ENCODE peak calls at places on chromosomes 1 and 21, in seven cellular contexts. D is hepatocyte, P is astrocyte, Z is endothelial cell of umbilical vein, G is fibroblast of lung, Y is neural progenitor cell, M is MM.1S. Q is an unnamed sample. For H3K79me2, the result is how much of the 10 kb centered on the place peaks cover.

GRCh38 chr1:246497331-246497915 is 9.7 kb downstream of the SMYD3 start:
- DNase-seq in D (peak), P (peak), Z (peak), G (peak), Y (peak), M (peak), Q (peak)

GRCh38 chr1:119735217-119735616 is 23.5 kb downstream of the PHGDH start:
- DNase-seq in D (no peak), P (no peak), Z (no peak), G (no peak), Y (no peak), M (no peak), Q (no peak)

GRCh38 chr1:117735045-117735992 is 129.5 kb downstream of the TENT5C start:
- DNase-seq in D (peak), P (peak), Z (peak), G (peak), Y (peak), M (peak), Q (peak)

GRCh38 chr1:115922806-115923205 is 53.5 kb upstream of the SLC22A15 start:
- DNase-seq in D (no peak), P (no peak), Z (no peak), G (no peak), Y (peak), M (no peak), Q (no peak)

GRCh38 chr1:188499690-188500089 is 1670.9 kb downstream of the PLA2G4A start:
- DNase-seq in D (peak), P (peak), Z (peak), G (no peak), Y (peak), M (no peak), Q (no peak)

GRCh38 chr21:42187976-42188653 is 30.8 kb upstream of the ABCG1 start:
- DNase-seq in D (no peak), P (peak), Z (no peak), G (no peak), Y (no peak), M (peak), Q (peak)

GRCh38 chr21:35086357-35086756 is 37.3 kb upstream of the RUNX1 start:
- DNase-seq in D (no peak), P (peak), Z (peak), G (peak), Y (no peak), M (no peak), Q (no peak)

GRCh38 chr1:31064685-31065309 is 720 bp downstream of the PUM1 start:
- DNase-seq in D (no peak), P (peak), Z (peak), G (peak), Y (no peak), M (peak), Q (peak)

GRCh38 chr1:100249155-100249536 is 488 bp downstream of the DBT start:
- DNase-seq in D (peak), P (no peak), Z (no peak), G (peak), Y (peak), M (no peak), Q (peak)

GRCh38 chr1:234862944-234863515 is 253.1 kb upstream of the IRF2BP2 start:
- DNase-seq in D (peak), P (peak), Z (peak), G (peak), Y (peak), M (no peak), Q (no peak)

GRCh38 chr1:235111107-235111506 is 17.5 kb downstream of the TOMM20 start:
- DNase-seq in D (no peak), P (no peak), Z (no peak), G (no peak), Y (no peak), M (no peak), Q (no peak)

GRCh38 chr1:81409875-81410274 is 390.9 kb upstream of the ADGRL2 start:
- DNase-seq in D (no peak), P (no peak), Z (no peak), G (no peak), Y (no peak), M (no peak), Q (no peak)

GRCh38 chr1:145872421-145872891 is 13.2 kb downstream of the ANKRD35 start:
- DNase-seq in D (no peak), P (peak), Z (no peak), G (peak), Y (peak), M (no peak), Q (no peak)

GRCh38 chr1:145868232-145868631 is 9.4 kb upstream of the PIAS3 start:
- DNase-seq in D (no peak), P (no peak), Z (no peak), G (no peak), Y (no peak), M (no peak), Q (no peak)

GRCh38 chr1:145874646-145875045 is 11.0 kb downstream of the ANKRD35 start:
- DNase-seq in D (no peak), P (no peak), Z (no peak), G (no peak), Y (no peak), M (no peak), Q (no peak)

DNA sequence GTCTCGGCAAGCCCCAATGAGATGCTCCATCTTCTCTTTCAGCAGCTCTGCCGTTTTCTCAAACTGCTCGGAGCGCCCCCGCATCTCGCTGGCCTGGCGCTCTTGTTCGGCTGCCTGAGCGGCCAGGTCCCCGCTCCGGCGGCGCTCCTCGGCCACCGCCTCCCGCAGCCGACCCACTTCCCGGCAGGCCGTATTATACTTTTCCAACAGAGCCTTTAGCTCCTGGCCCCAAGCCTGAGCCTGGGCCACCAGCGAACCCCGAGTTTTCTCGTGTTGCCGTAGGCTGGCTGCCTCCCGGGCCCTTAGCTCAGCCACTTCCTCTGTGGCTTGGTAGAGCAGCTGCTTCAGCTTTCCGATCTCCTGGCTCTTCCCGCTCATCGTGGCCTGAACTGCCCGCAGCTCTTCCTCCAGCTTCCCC is 13.1 kb upstream of the PIAS3 start:
- DNase-seq in D (no peak), P (peak), Z (peak), G (peak), Y (peak), M (peak), Q (no peak)
- H3K4me3 ChIP-seq in D (no peak), P (peak), Z (no peak), G (peak), Y (peak), M (peak), Q (no peak)

GRCh38 chr1:180639871-180640270 is 8.0 kb downstream of the XPR1 start:
- DNase-seq in D (no peak), P (no peak), Z (no peak), G (no peak), Y (peak), M (no peak), Q (no peak)

GRCh38 chr1:180631766-180632325 is at the start of gene XPR1:
- DNase-seq in D (peak), P (peak), Z (peak), G (peak), Y (peak), M (peak), Q (peak)

GRCh38 chr1:180632326-180633088 is 685 bp downstream of the XPR1 start:
- DNase-seq in D (peak), P (no peak), Z (peak), G (no peak), Y (peak), M (peak), Q (peak)

GRCh38 chr1:180633092-180634045 is 1.5 kb downstream of the XPR1 start:
- DNase-seq in D (no peak), P (peak), Z (peak), G (peak), Y (no peak), M (no peak), Q (peak)

DNA sequence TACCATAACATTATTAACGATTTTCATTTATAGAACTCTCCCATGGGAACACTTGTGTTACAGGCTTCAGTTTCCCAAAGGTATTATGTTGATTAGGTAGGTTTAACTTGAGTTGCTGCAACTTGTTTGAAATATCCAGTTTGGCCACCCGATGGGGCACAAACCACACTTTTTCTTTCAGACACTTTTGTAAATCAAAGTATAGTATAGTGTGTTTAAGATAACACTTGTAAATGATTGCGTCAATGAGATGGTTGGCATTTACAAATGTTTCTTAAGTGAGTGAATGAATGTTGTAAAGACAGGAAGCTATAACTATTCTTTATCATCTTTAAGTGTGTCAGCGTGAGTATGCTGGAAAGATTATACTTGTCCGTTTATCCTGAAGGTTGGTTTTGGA is 4.3 kb downstream of the XPR1 start:
- DNase-seq in D (no peak), P (no peak), Z (peak), G (peak), Y (no peak), M (no peak), Q (no peak)
- TF ChIP-seq CTCF in D (peak), P (peak), Z (no peak), G (no peak), Y (peak), M (no peak), Q (peak)

GRCh38 chr21:15732290-15732995 is 2.7 kb downstream of the USP25 start:
- DNase-seq in D (peak), P (no peak), Z (peak), G (peak), Y (no peak), M (peak), Q (peak)
- H3K79me2 ChIP-seq in D (half or more), P (half or more), Z (half or more), G (half or more), Y (half or more), M (half or more), Q (half or more)

DNA sequence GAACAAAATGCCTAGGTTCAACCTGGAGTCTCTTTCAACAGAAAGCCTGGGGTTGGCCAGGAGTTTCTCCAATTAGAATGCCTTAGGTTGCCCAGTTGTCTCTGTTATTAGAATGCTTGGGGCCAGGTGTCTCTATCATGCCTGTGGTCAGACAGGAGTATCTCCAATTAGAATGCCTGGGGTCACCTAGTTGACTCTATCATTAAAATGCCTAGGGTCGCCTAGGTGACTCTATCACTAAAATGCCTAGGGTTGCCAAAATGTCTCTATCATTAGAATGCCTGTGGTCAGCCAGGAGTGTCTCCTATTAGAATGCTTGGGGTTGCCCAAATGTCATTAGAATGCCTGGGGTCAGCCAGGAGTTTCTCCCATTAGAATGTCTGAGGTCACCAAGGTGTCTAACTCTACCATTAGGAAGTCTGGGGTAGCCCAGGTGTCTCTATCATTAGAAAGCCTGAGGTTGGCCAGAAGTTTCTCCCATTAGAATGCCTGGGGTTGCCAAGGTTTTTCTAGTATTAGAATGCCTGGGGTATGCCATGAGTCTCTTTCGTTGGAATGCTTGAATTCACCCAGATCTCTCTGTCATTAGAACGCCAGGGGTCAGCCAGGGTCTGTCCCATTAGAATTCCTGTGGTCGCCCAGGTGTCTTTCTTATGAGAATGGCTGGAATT is 57.9 kb downstream of the RNF187 start:
- DNase-seq in D (no peak), P (no peak), Z (no peak), G (no peak), Y (no peak), M (peak), Q (no peak)
- H3K4me3 ChIP-seq in D (no peak), P (no peak), Z (no peak), G (no peak), Y (no peak), M (no peak), Q (no peak)

GRCh38 chr1:52368383-52369172 is 2.6 kb upstream of the CC2D1B start:
- DNase-seq in D (peak), P (peak), Z (peak), G (peak), Y (peak), M (peak), Q (no peak)
- TF ChIP-seq CTCF in D (peak), P (no peak), Z (peak), G (no peak), Y (peak), M (peak), Q (no peak)

GRCh38 chr1:1034438-1034759 is 14.5 kb downstream of the AGRN start:
- DNase-seq in D (no peak), P (no peak), Z (no peak), G (no peak), Y (peak), M (no peak), Q (no peak)

GRCh38 chr1:1033009-1033587 is 13.2 kb downstream of the AGRN start:
- DNase-seq in D (peak), P (peak), Z (peak), G (peak), Y (peak), M (peak), Q (peak)

GRCh38 chr1:1032428-1032827 is 12.5 kb downstream of the AGRN start:
- DNase-seq in D (peak), P (no peak), Z (no peak), G (no peak), Y (peak), M (no peak), Q (no peak)

GRCh38 chr1:1035291-1035931 is 15.5 kb downstream of the AGRN start:
- DNase-seq in D (no peak), P (no peak), Z (no peak), G (no peak), Y (no peak), M (no peak), Q (no peak)

DNA sequence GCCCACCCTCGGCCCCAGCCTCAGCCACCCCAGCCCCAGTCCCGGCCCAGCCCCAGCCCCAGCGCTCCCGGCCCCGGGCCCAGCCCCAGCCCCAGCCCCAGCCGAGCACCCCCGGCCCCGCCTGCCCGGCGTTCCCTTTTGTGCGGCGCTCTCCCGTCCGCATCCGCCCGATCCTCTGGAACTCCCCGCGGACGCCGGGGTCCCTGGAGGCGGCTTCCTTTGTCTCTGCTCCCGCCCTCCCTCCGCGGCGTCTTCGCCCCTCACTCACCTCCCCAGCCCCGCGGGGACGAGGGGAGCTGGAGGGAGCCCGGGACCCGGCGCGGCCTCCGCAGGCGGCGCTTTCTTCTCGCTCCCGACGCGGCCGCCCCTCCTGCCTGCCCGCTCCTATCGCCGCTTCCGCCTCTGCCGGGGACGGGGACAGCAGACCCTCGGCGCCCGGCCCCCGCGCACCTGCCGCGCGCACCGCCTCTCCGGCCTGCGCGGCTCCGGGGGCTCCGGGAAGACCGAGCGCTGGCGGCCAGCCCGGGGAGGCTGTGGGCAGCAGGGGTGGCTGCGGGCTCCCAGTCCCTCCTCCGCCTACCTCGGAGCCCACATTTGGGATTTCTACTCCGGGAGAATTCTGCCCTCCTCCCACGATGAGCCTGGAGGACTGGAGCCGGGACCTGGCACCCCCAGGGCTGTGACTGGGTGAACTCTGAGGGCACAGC is 14.0 kb downstream of the AGRN start:
- DNase-seq in D (no peak), P (no peak), Z (no peak), G (no peak), Y (peak), M (no peak), Q (no peak)
- H3K79me2 ChIP-seq in D (under half), P (under half), Z (under half), G (under half), Y (under half), M (under half), Q (under half)

GRCh38 chr1:110872745-110873435 is at the start of gene CD53:
- DNase-seq in D (no peak), P (no peak), Z (no peak), G (no peak), Y (no peak), M (peak), Q (peak)
- H3K4me3 ChIP-seq in D (no peak), P (no peak), Z (no peak), G (no peak), Y (no peak), M (peak), Q (peak)

Q was measured in OCI-LY7.